ENCODE peak calls at places on chromosomes 12 and 14, in four cellular contexts. B is H9; J is stimulated activated CD4-positive, alpha-beta T cell treated with anti-CD3 and anti-CD28 coated beads, Interleukin-15, amount 100 ng/mL, for 1 hour; N is NCI-H1092. U is an unnamed sample.

GRCh38 chr12:104741072-104741471 is 217.0 kb downstream of the SLC41A2 start:
- DNase-seq in B (no peak), N (no peak), J (no peak), U (no peak)

GRCh38 chr14:104390221-104390931 is 189.2 kb upstream of the C14orf180 start:
- DNase-seq in J (no peak), B (peak), N (no peak), U (no peak)

GRCh38 chr12:29299613-29300012 is 81.4 kb downstream of the ERGIC2 start:
- DNase-seq in B (no peak), N (no peak), J (no peak), U (no peak)

GRCh38 chr14:24513009-24513408 is 4.9 kb upstream of the CMA1 start:
- DNase-seq in N (no peak), B (no peak), J (no peak), U (no peak)

GRCh38 chr12:83954939-83955601 is 957.5 kb downstream of the SLC6A15 start:
- DNase-seq in N (no peak), J (no peak), B (peak), U (no peak)

GRCh38 chr14:99256483-99256874 is 15.5 kb downstream of the BCL11B start:
- DNase-seq in J (no peak), N (no peak), B (no peak), U (no peak)

GRCh38 chr12:89373772-89374572 is 21.7 kb upstream of the DUSP6 start:
- DNase-seq in J (no peak), B (no peak), N (no peak), U (no peak)

GRCh38 chr14:89672636-89673279 is 255.7 kb upstream of the FOXN3 start:
- DNase-seq in N (no peak), J (no peak), B (no peak), U (peak)

GRCh38 chr14:23729720-23730387 is 93.7 kb downstream of the DHRS2 start:
- DNase-seq in J (no peak), N (no peak), B (no peak), U (no peak)

GRCh38 chr12:32549675-32550079 is 129.4 kb upstream of the DNM1L start:
- DNase-seq in J (no peak), B (no peak), N (no peak), U (no peak)

GRCh38 chr12:54126696-54127537 is 61.9 kb downstream of the SMUG1 start:
- DNase-seq in J (no peak), B (peak), N (no peak), U (no peak)

GRCh38 chr12:52351196-52352059 is 15.9 kb downstream of the KRT85 start:
- DNase-seq in J (no peak), N (no peak), B (no peak), U (no peak)

GRCh38 chr12:107200394-107200793 is 107.0 kb upstream of the CRY1 start:
- DNase-seq in N (no peak), B (no peak), J (no peak), U (no peak)

GRCh38 chr12:124295431-124296058 is 652 bp downstream of the RFLNA start:
- DNase-seq in J (no peak), N (no peak), B (peak), U (no peak)

GRCh38 chr14:92986254-92987147 is 63.6 kb downstream of the CHGA start:
- DNase-seq in B (no peak), N (no peak), J (no peak), U (no peak)